ENCODE peak calls at places on chromosomes 13 and 19, in four cellular contexts. One of them, this sample, is unnamed.
A peak's percentile ranks its signal among the peaks of the same experiment; 100 is the strongest.

GRCh38 chr19:13181747-13182388 is 31.7 kb downstream of the IER2 start:
- DNase-seq in cortex of kidney: no peak
- DNase-seq in anterior cingulate cortex: peak; percentile 30
- DNase-seq in EL: peak; percentile 50
- DNase-seq in this sample: peak; percentile 29

GRCh38 chr13:113730145-113730750 is 28.8 kb upstream of the TMEM255B start:
- DNase-seq in anterior cingulate cortex: no peak
- DNase-seq in EL: no peak
- DNase-seq in cortex of kidney: no peak
- DNase-seq in this sample: no peak

GRCh38 chr19:30344446-30345425 is 27.4 kb upstream of the ZNF536 start:
- DNase-seq in EL: no peak
- DNase-seq in cortex of kidney: no peak
- DNase-seq in anterior cingulate cortex: peak; percentile 45
- DNase-seq in this sample: no peak

GRCh38 chr19:34504273-34504808 is 22.8 kb downstream of the WTIP start:
- DNase-seq in EL: no peak
- DNase-seq in anterior cingulate cortex: no peak
- DNase-seq in cortex of kidney: no peak
- DNase-seq in this sample: no peak

GRCh38 chr19:54138777-54139256 is 1.3 kb downstream of the CNOT3 start:
- DNase-seq in cortex of kidney: no peak
- DNase-seq in EL: no peak
- DNase-seq in anterior cingulate cortex: no peak
- DNase-seq in this sample: no peak

GRCh38 chr19:31730270-31730669 is 381.0 kb upstream of the TSHZ3 start:
- DNase-seq in EL: no peak
- DNase-seq in cortex of kidney: no peak
- DNase-seq in anterior cingulate cortex: no peak
- DNase-seq in this sample: no peak

GRCh38 chr13:30179547-30180256 is 127.6 kb downstream of the KATNAL1 start:
- DNase-seq in cortex of kidney: no peak
- DNase-seq in anterior cingulate cortex: no peak
- DNase-seq in EL: no peak
- DNase-seq in this sample: no peak

GRCh38 chr19:46678110-46678732 is 17.2 kb upstream of the DACT3 start:
- DNase-seq in cortex of kidney: no peak
- DNase-seq in EL: peak; percentile 26
- DNase-seq in anterior cingulate cortex: no peak
- DNase-seq in this sample: peak; percentile 89

GRCh38 chr19:16625183-16625958 is 2.6 kb downstream of the MED26 start:
- DNase-seq in EL: no peak
- DNase-seq in cortex of kidney: no peak
- DNase-seq in anterior cingulate cortex: no peak
- DNase-seq in this sample: no peak

GRCh38 chr13:102233566-102234208 is 168.2 kb downstream of the FGF14 start:
- DNase-seq in EL: no peak
- DNase-seq in anterior cingulate cortex: no peak
- DNase-seq in cortex of kidney: no peak
- DNase-seq in this sample: no peak

GRCh38 chr19:35869327-35870123 is 1.2 kb downstream of the APLP1 start:
- DNase-seq in EL: peak; percentile 78
- DNase-seq in cortex of kidney: no peak
- DNase-seq in anterior cingulate cortex: peak; percentile 79
- DNase-seq in this sample: peak; percentile 81

GRCh38 chr19:38452430-38453366 is 19.2 kb downstream of the RYR1 start:
- DNase-seq in anterior cingulate cortex: no peak
- DNase-seq in EL: no peak
- DNase-seq in cortex of kidney: no peak
- DNase-seq in this sample: peak; percentile 47

GRCh38 chr13:78587395-78587794 is 16.0 kb downstream of the POU4F1 start:
- DNase-seq in EL: no peak
- DNase-seq in anterior cingulate cortex: no peak
- DNase-seq in cortex of kidney: no peak
- DNase-seq in this sample: no peak

GRCh38 chr19:16618248-16618647 is 9.8 kb downstream of the MED26 start:
- DNase-seq in anterior cingulate cortex: no peak
- DNase-seq in cortex of kidney: no peak
- DNase-seq in EL: no peak
- DNase-seq in this sample: no peak

GRCh38 chr13:80338781-80339577 is 1.9 kb downstream of the SPRY2 start:
- DNase-seq in anterior cingulate cortex: peak; percentile 83
- DNase-seq in EL: peak; percentile 83
- DNase-seq in cortex of kidney: no peak
- DNase-seq in this sample: no peak

GRCh38 chr19:575527-576506 is 3.4 kb downstream of the BSG start:
- DNase-seq in anterior cingulate cortex: peak; percentile 60
- DNase-seq in EL: peak; percentile 67
- DNase-seq in cortex of kidney: no peak
- DNase-seq in this sample: no peak

GRCh38 chr19:17726136-17726741 is 7.0 kb downstream of the MAP1S start:
- DNase-seq in cortex of kidney: no peak
- DNase-seq in anterior cingulate cortex: no peak
- DNase-seq in EL: no peak
- DNase-seq in this sample: no peak

GRCh38 chr13:110408286-110408685 is 101.2 kb downstream of the COL4A2 start:
- DNase-seq in EL: no peak
- DNase-seq in anterior cingulate cortex: no peak
- DNase-seq in cortex of kidney: no peak
- DNase-seq in this sample: no peak

GRCh38 chr19:51615991-51616390 is 14.2 kb downstream of the SIGLEC5 start:
- DNase-seq in EL: no peak
- DNase-seq in anterior cingulate cortex: no peak
- DNase-seq in cortex of kidney: no peak
- DNase-seq in this sample: no peak

GRCh38 chr13:42116225-42116624 is 67.8 kb downstream of the DGKH start:
- DNase-seq in EL: no peak
- DNase-seq in cortex of kidney: no peak
- DNase-seq in anterior cingulate cortex: no peak
- DNase-seq in this sample: no peak

GRCh38 chr19:409006-409514 is at the start of gene C2CD4C:
- DNase-seq in EL: peak; percentile 16
- DNase-seq in cortex of kidney: no peak
- DNase-seq in anterior cingulate cortex: no peak
- DNase-seq in this sample: no peak

This sample was measured in germinal center.